ENCODE peak calls at places on chromosomes 11 and 22, in seven cellular contexts. U is fibroblast of mammary gland, R is HL-60, A is uterus, T is ovary, X is mammary epithelial cell, H is endodermal cell. D is an unnamed sample.

GRCh38 chr11:64538501-64538951 is 52.5 kb upstream of the SLC22A12 start:
- DNase-seq in A (no peak), H (no peak), X (no peak), U (no peak), T (no peak), R (no peak), D (no peak)

GRCh38 chr11:76782526-76783293 is 446 bp upstream of the TSKU start:
- DNase-seq in H (peak; percentile 98), A (peak; percentile 91), X (peak; percentile 92), T (peak; percentile 89), U (peak; percentile 95), R (peak; percentile 51), D (peak; percentile 97)

GRCh38 chr22:44297662-44298061 is 15.1 kb downstream of the SHISAL1 start:
- DNase-seq in X (no peak), R (no peak), A (no peak), U (no peak), T (no peak), H (no peak), D (no peak)

GRCh38 chr11:89015614-89016013 is 50.2 kb downstream of the GRM5 start:
- DNase-seq in X (no peak), T (no peak), U (no peak), A (no peak), R (no peak), H (no peak), D (no peak)

GRCh38 chr22:22099833-22100812 is 117.5 kb upstream of the TOP3B start:
- DNase-seq in A (no peak), R (no peak), T (no peak), H (peak; percentile 71), X (no peak), U (peak; percentile 20), D (peak; percentile 44)

GRCh38 chr11:3123761-3124733 is 41.1 kb downstream of the OSBPL5 start:
- DNase-seq in T (peak; percentile 88), U (peak; percentile 99), R (peak; percentile 76), H (peak; percentile 28), A (peak; percentile 94), X (peak; percentile 94), D (peak; percentile 97)

GRCh38 chr11:63537293-63538101 is 889 bp downstream of the PLAAT4 start:
- DNase-seq in A (peak; percentile 80), H (no peak), T (peak; percentile 81), R (no peak), U (peak; percentile 62), X (no peak), D (peak; percentile 44)

GRCh38 chr11:115164774-115165173 is 339.4 kb downstream of the CADM1 start:
- DNase-seq in T (peak; percentile 25), U (no peak), A (no peak), H (peak; percentile 89), X (no peak), R (no peak), D (no peak)

GRCh38 chr11:9755561-9755960 is 91.7 kb downstream of the SWAP70 start:
- DNase-seq in U (peak; percentile 42), R (no peak), X (no peak), H (no peak), T (no peak), A (no peak), D (peak; percentile 84)

GRCh38 chr11:95453616-95454118 is 222.7 kb upstream of the SESN3 start:
- DNase-seq in A (no peak), R (no peak), H (no peak), T (no peak), U (no peak), X (peak; percentile 91), D (peak; percentile 18)

GRCh38 chr22:36235585-36235984 is 3.7 kb downstream of the APOL2 start:
- DNase-seq in X (no peak), U (no peak), A (no peak), T (no peak), R (no peak), H (no peak), D (no peak)

GRCh38 chr22:35611891-35612576 is 5.1 kb downstream of the MB start:
- DNase-seq in U (no peak), R (no peak), A (no peak), H (no peak), X (no peak), T (no peak), D (no peak)

GRCh38 chr11:122422707-122423106 is 232.8 kb upstream of the UBASH3B start:
- DNase-seq in U (peak; percentile 63), R (no peak), H (no peak), A (no peak), T (no peak), X (peak; percentile 89), D (peak; percentile 40)

GRCh38 chr22:47442821-47443220 is 680.4 kb downstream of the TBC1D22A start:
- DNase-seq in R (no peak), A (no peak), H (no peak), U (no peak), T (no peak), X (no peak), D (no peak)

GRCh38 chr11:27205779-27206549 is 157.1 kb downstream of the CCDC34 start:
- DNase-seq in H (no peak), R (no peak), A (no peak), X (no peak), T (no peak), U (no peak), D (no peak)

GRCh38 chr11:119316017-119316728 is 757 bp downstream of the MCAM start:
- DNase-seq in T (peak; percentile 53), U (no peak), R (no peak), X (peak; percentile 45), H (peak; percentile 68), A (peak; percentile 61), D (no peak)

GRCh38 chr11:35142481-35143207 is 3.7 kb downstream of the CD44 start:
- DNase-seq in H (peak; percentile 71), R (no peak), A (peak; percentile 58), T (no peak), X (peak; percentile 77), U (peak; percentile 80), D (peak; percentile 82)

GRCh38 chr11:63478896-63479295 is 12.1 kb downstream of the PLAAT5 start:
- DNase-seq in H (peak; percentile 82), X (peak; percentile 44), T (peak; percentile 68), R (peak; percentile 58), U (peak; percentile 78), A (peak; percentile 61), D (peak; percentile 83)

GRCh38 chr11:72591785-72592490 is 82.3 kb downstream of the PDE2A start:
- DNase-seq in R (no peak), X (no peak), H (no peak), T (no peak), A (no peak), U (no peak), D (no peak)

GRCh38 chr22:50471962-50472361 is 2.9 kb downstream of the SBF1 start:
- DNase-seq in R (no peak), X (no peak), H (no peak), T (no peak), A (no peak), U (no peak), D (no peak)

GRCh38 chr22:20257474-20258299 is 10.4 kb downstream of the RTN4R start:
- DNase-seq in T (no peak), R (no peak), U (no peak), X (no peak), A (no peak), H (no peak), D (no peak)

GRCh38 chr11:82046778-82047177 is 686.9 kb downstream of the FAM181B start:
- DNase-seq in T (no peak), A (no peak), H (no peak), U (peak; percentile 53), X (no peak), R (no peak), D (peak; percentile 21)

GRCh38 chr11:117704416-117705150 is 92.4 kb downstream of the DSCAML1 start:
- DNase-seq in A (no peak), R (no peak), X (peak; percentile 3), H (peak; percentile 57), T (no peak), U (no peak), D (no peak)

GRCh38 chr11:12005476-12005875 is 3.0 kb downstream of the DKK3 start:
- DNase-seq in X (no peak), T (no peak), R (no peak), A (no peak), H (no peak), U (peak; percentile 79), D (peak; percentile 91)

GRCh38 chr11:112751763-112752162 is 209.5 kb upstream of the NCAM1 start:
- DNase-seq in A (no peak), T (no peak), U (no peak), X (no peak), R (no peak), H (no peak), D (no peak)

GRCh38 chr22:19815093-19815822 is 39.4 kb downstream of the GNB1L start:
- DNase-seq in X (no peak), R (no peak), H (peak; percentile 10), U (peak; percentile 40), A (no peak), T (no peak), D (no peak)

GRCh38 chr11:31810779-31811647 is at the start of gene PAX6:
- DNase-seq in A (no peak), R (peak; percentile 71), T (no peak), X (peak; percentile 13), H (peak; percentile 94), U (peak; percentile 28), D (peak; percentile 32)

DNA sequence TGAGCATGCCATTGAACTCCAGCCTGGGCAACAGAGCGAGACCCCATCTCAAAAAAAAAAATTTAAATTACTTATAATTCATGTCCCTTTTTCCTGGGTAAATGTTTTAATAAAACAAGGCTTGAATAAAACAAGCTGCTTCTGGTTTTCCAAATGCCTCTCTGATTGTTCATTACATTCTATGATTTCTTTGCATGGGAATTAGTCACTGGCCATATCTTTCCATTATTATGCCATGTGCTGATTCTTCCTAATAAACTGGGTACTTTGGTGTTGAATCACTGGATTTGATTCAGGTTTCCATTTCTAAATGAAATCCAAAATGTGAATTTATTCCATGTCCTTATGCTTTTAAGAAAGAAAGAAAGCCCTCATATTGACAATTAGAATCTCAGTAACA is 42.6 kb downstream of the ZNF215 start:
- DNase-seq in H (no peak), T (no peak), R (no peak), U (peak; percentile 85), A (no peak), X (peak; percentile 50), D (peak; percentile 13)
- TF ChIP-seq CTCF in H (no peak), T (no peak), R (no peak), U (no peak), A (no peak), X (no peak), D (no peak)

GRCh38 chr11:41836426-41836825 is 377.0 kb upstream of the LRRC4C start:
- DNase-seq in U (no peak), H (no peak), R (no peak), A (no peak), T (no peak), X (no peak), D (peak; percentile 1)
- H3K4me3 ChIP-seq in U (no peak overlapping the region), H (no peak overlapping the region), R (no peak overlapping the region), A (no peak overlapping the region), T (no peak overlapping the region), X (no peak overlapping the region), D (no peak overlapping the region)

GRCh38 chr11:66864924-66865697 is 8.2 kb downstream of the LRFN4 start:
- DNase-seq in X (no peak), H (no peak), T (no peak), A (no peak), R (no peak), U (no peak), D (no peak)
- TF ChIP-seq CTCF in X (no peak), H (peak; percentile 27), T (no peak), A (no peak), R (no peak), U (no peak), D (no peak)

DNA sequence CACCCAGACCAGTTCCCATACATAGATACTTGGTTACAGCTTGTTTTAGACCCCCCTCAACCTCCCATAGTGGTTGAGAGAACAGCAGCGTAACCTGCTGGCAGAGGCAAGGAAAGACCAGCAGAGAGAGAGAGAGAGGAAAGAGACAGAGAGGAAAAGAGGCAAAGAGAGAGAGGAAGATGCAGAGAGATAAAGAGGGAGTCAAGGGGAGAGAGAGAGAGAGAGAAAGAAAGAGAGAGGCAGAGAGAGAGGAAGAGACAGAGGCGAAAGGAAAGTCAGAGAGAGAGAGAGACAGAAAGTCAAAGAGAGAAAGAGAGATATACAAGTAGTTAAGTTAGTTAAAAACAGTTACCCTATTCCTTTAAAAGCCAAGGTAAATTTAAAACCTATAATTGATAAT is 52.5 kb downstream of the NEU3 start:
- DNase-seq in R (no peak), T (no peak), X (no peak), A (no peak), H (peak; percentile 33), U (no peak), D (no peak)
- H3K4me3 ChIP-seq in R (no peak overlapping the region), T (no peak overlapping the region), X (no peak overlapping the region), A (no peak overlapping the region), H (no peak overlapping the region), U (no peak overlapping the region), D (no peak overlapping the region)

D was measured in cardiac fibroblast.